ENCODE peak calls at places on chromosomes 16 and 17, in ten cellular contexts. One of them, this sample, is unnamed.

GRCh38 chr16:28261916-28262315 is 30.4 kb upstream of the SBK1 start:
- DNase-seq in GM23338: no peak
- DNase-seq in stomach: no peak
- DNase-seq in HFFc6: no peak
- DNase-seq in kidney tubule cell: no peak
- DNase-seq in head of caudate nucleus: no peak
- DNase-seq in stimulated activated CD8-positive, alpha-beta memory T cell treated with anti-CD3 and anti-CD28 coated beads, Interleukin-15, amount 100 ng/mL, for 4 hours: no peak
- DNase-seq in EH: no peak
- DNase-seq in T follicular helper cell: no peak
- DNase-seq in central memory CD8-positive, alpha-beta T cell: no peak
- DNase-seq in this sample: no peak

GRCh38 chr16:60107467-60107866 is 1373.4 kb upstream of the GOT2 start:
- DNase-seq in GM23338: no peak
- DNase-seq in stomach: no peak
- DNase-seq in HFFc6: peak
- DNase-seq in kidney tubule cell: no peak
- DNase-seq in head of caudate nucleus: no peak
- DNase-seq in stimulated activated CD8-positive, alpha-beta memory T cell treated with anti-CD3 and anti-CD28 coated beads, Interleukin-15, amount 100 ng/mL, for 4 hours: no peak
- DNase-seq in EH: peak
- DNase-seq in T follicular helper cell: no peak
- DNase-seq in central memory CD8-positive, alpha-beta T cell: no peak
- DNase-seq in this sample: no peak

GRCh38 chr17:5832886-5833285 is 237.3 kb upstream of the WSCD1 start:
- DNase-seq in GM23338: peak
- DNase-seq in stomach: no peak
- DNase-seq in HFFc6: peak
- DNase-seq in kidney tubule cell: peak
- DNase-seq in head of caudate nucleus: no peak
- DNase-seq in stimulated activated CD8-positive, alpha-beta memory T cell treated with anti-CD3 and anti-CD28 coated beads, Interleukin-15, amount 100 ng/mL, for 4 hours: no peak
- DNase-seq in EH: peak
- DNase-seq in T follicular helper cell: no peak
- DNase-seq in central memory CD8-positive, alpha-beta T cell: no peak
- DNase-seq in this sample: no peak

GRCh38 chr17:35448214-35448898 is at the start of gene SLFN13:
- DNase-seq in GM23338: peak
- DNase-seq in stomach: peak
- DNase-seq in HFFc6: peak
- DNase-seq in kidney tubule cell: peak
- DNase-seq in head of caudate nucleus: peak
- DNase-seq in stimulated activated CD8-positive, alpha-beta memory T cell treated with anti-CD3 and anti-CD28 coated beads, Interleukin-15, amount 100 ng/mL, for 4 hours: peak
- DNase-seq in EH: peak
- DNase-seq in T follicular helper cell: peak
- DNase-seq in central memory CD8-positive, alpha-beta T cell: peak
- DNase-seq in this sample: peak

GRCh38 chr17:68011199-68011665 is 15.0 kb upstream of the C17orf58 start:
- DNase-seq in GM23338: peak
- DNase-seq in stomach: peak
- DNase-seq in HFFc6: no peak
- DNase-seq in kidney tubule cell: peak
- DNase-seq in head of caudate nucleus: peak
- DNase-seq in stimulated activated CD8-positive, alpha-beta memory T cell treated with anti-CD3 and anti-CD28 coated beads, Interleukin-15, amount 100 ng/mL, for 4 hours: no peak
- DNase-seq in EH: peak
- DNase-seq in T follicular helper cell: peak
- DNase-seq in central memory CD8-positive, alpha-beta T cell: peak
- DNase-seq in this sample: peak

GRCh38 chr16:49856741-49857330 is 924 bp upstream of the ZNF423 start:
- DNase-seq in GM23338: peak
- DNase-seq in stomach: peak
- DNase-seq in HFFc6: peak
- DNase-seq in kidney tubule cell: peak
- DNase-seq in head of caudate nucleus: peak
- DNase-seq in stimulated activated CD8-positive, alpha-beta memory T cell treated with anti-CD3 and anti-CD28 coated beads, Interleukin-15, amount 100 ng/mL, for 4 hours: no peak
- DNase-seq in EH: peak
- DNase-seq in T follicular helper cell: no peak
- DNase-seq in central memory CD8-positive, alpha-beta T cell: no peak
- DNase-seq in this sample: no peak

GRCh38 chr17:27846042-27846655 is 45.8 kb upstream of the NOS2 start:
- DNase-seq in GM23338: no peak
- DNase-seq in stomach: no peak
- DNase-seq in HFFc6: no peak
- DNase-seq in kidney tubule cell: no peak
- DNase-seq in head of caudate nucleus: no peak
- DNase-seq in stimulated activated CD8-positive, alpha-beta memory T cell treated with anti-CD3 and anti-CD28 coated beads, Interleukin-15, amount 100 ng/mL, for 4 hours: no peak
- DNase-seq in EH: no peak
- DNase-seq in T follicular helper cell: peak
- DNase-seq in central memory CD8-positive, alpha-beta T cell: no peak
- DNase-seq in this sample: no peak

GRCh38 chr17:144936-145670 is 7.7 kb downstream of the SCGB1C2 start:
- DNase-seq in GM23338: no peak
- DNase-seq in stomach: peak
- DNase-seq in HFFc6: peak
- DNase-seq in kidney tubule cell: no peak
- DNase-seq in head of caudate nucleus: peak
- DNase-seq in stimulated activated CD8-positive, alpha-beta memory T cell treated with anti-CD3 and anti-CD28 coated beads, Interleukin-15, amount 100 ng/mL, for 4 hours: no peak
- DNase-seq in EH: no peak
- DNase-seq in T follicular helper cell: no peak
- DNase-seq in central memory CD8-positive, alpha-beta T cell: peak
- DNase-seq in this sample: peak

GRCh38 chr17:15411556-15412198 is 55.7 kb downstream of the CDRT4 start:
- DNase-seq in GM23338: no peak
- DNase-seq in stomach: no peak
- DNase-seq in HFFc6: no peak
- DNase-seq in kidney tubule cell: no peak
- DNase-seq in head of caudate nucleus: no peak
- DNase-seq in stimulated activated CD8-positive, alpha-beta memory T cell treated with anti-CD3 and anti-CD28 coated beads, Interleukin-15, amount 100 ng/mL, for 4 hours: no peak
- DNase-seq in EH: no peak
- DNase-seq in T follicular helper cell: no peak
- DNase-seq in central memory CD8-positive, alpha-beta T cell: no peak
- DNase-seq in this sample: no peak